ENCODE peak calls at places on chromosomes 16 and 17, in eight cellular contexts. F is transverse colon; E is cardiac muscle cell; S is uterus; Y is RWPE1; W is AG04450; C is pancreas; M is CD4-positive, alpha-beta memory T cell. R is an unnamed sample.

GRCh38 chr16:57140866-57141668 is 44.8 kb downstream of the PSME3IP1 start:
- DNase-seq in F (no peak), E (no peak), S (no peak), Y (no peak), W (no peak), C (no peak), M (no peak), R (no peak)

GRCh38 chr16:66381585-66382170 is 15.2 kb downstream of the CDH5 start:
- DNase-seq in F (no peak), E (no peak), S (no peak), Y (no peak), W (no peak), C (no peak), M (no peak), R (no peak)

GRCh38 chr16:53433930-53434435 is 288 bp upstream of the RBL2 start:
- DNase-seq in F (no peak), E (peak), S (peak), Y (peak), W (peak), C (no peak), M (peak), R (no peak)

GRCh38 chr17:41417576-41418015 is 6.8 kb downstream of the KRT37 start:
- DNase-seq in F (no peak), E (no peak), S (no peak), Y (peak), W (no peak), C (no peak), M (no peak), R (no peak)

GRCh38 chr17:72648702-72649101 is 443.8 kb downstream of the SLC39A11 start:
- DNase-seq in F (no peak), E (no peak), S (no peak), Y (no peak), W (no peak), C (no peak), M (no peak), R (no peak)

GRCh38 chr16:67562918-67563707 is 787 bp downstream of the CTCF start:
- DNase-seq in F (peak), E (peak), S (peak), Y (no peak), W (no peak), C (peak), M (peak), R (no peak)

GRCh38 chr17:79435296-79435695 is 175.6 kb downstream of the RBFOX3 start:
- DNase-seq in F (no peak), E (no peak), S (no peak), Y (no peak), W (no peak), C (no peak), M (no peak), R (no peak)

GRCh38 chr16:50393461-50394214 is 24.9 kb upstream of the BRD7 start:
- DNase-seq in F (no peak), E (no peak), S (no peak), Y (no peak), W (no peak), C (no peak), M (no peak), R (no peak)

GRCh38 chr17:79658811-79659207 is 48.0 kb upstream of the RBFOX3 start:
- DNase-seq in F (peak), E (peak), S (peak), Y (no peak), W (no peak), C (no peak), M (no peak), R (no peak)

GRCh38 chr17:61834610-61835009 is 28.7 kb downstream of the BRIP1 start:
- DNase-seq in F (no peak), E (no peak), S (no peak), Y (no peak), W (no peak), C (no peak), M (no peak), R (no peak)

GRCh38 chr16:13909872-13910303 is 10.1 kb upstream of the ERCC4 start:
- DNase-seq in F (no peak), E (peak), S (no peak), Y (no peak), W (peak), C (peak), M (no peak), R (no peak)

GRCh38 chr16:3348547-3349167 is 7.0 kb upstream of the OR2C1 start:
- DNase-seq in F (no peak), E (no peak), S (no peak), Y (no peak), W (no peak), C (no peak), M (no peak), R (no peak)

GRCh38 chr17:43599835-43600234 is 53.7 kb upstream of the ETV4 start:
- DNase-seq in F (no peak), E (peak), S (peak), Y (peak), W (peak), C (no peak), M (no peak), R (no peak)

GRCh38 chr16:23398987-23399805 is 53.8 kb downstream of the COG7 start:
- DNase-seq in F (no peak), E (no peak), S (no peak), Y (no peak), W (no peak), C (peak), M (no peak), R (no peak)

GRCh38 chr17:29615048-29615385 is 7.7 kb downstream of the CORO6 start:
- DNase-seq in F (peak), E (no peak), S (no peak), Y (no peak), W (no peak), C (no peak), M (peak), R (no peak)

GRCh38 chr17:52143536-52143935 is 15.0 kb downstream of the CA10 start:
- DNase-seq in F (no peak), E (no peak), S (no peak), Y (no peak), W (no peak), C (no peak), M (no peak), R (no peak)

GRCh38 chr17:79628861-79629547 is 18.2 kb upstream of the RBFOX3 start:
- DNase-seq in F (no peak), E (no peak), S (peak), Y (no peak), W (no peak), C (no peak), M (no peak), R (no peak)

GRCh38 chr17:50167371-50167770 is 1.6 kb downstream of the SGCA start:
- DNase-seq in F (no peak), E (no peak), S (no peak), Y (no peak), W (no peak), C (no peak), M (no peak), R (no peak)

GRCh38 chr17:16980813-16981731 is 9.2 kb upstream of the TNFRSF13B start:
- DNase-seq in F (peak), E (no peak), S (no peak), Y (no peak), W (no peak), C (no peak), M (no peak), R (no peak)

GRCh38 chr16:89746043-89746442 is 24.7 kb downstream of the ZNF276 start:
- DNase-seq in F (no peak), E (no peak), S (no peak), Y (no peak), W (no peak), C (no peak), M (no peak), R (no peak)

GRCh38 chr17:4708436-4708835 is 2.0 kb upstream of the ARRB2 start:
- DNase-seq in F (no peak), E (no peak), S (no peak), Y (no peak), W (no peak), C (no peak), M (peak), R (no peak)

GRCh38 chr17:50621562-50621961 is 13.1 kb upstream of the ABCC3 start:
- DNase-seq in F (no peak), E (peak), S (no peak), Y (no peak), W (no peak), C (no peak), M (no peak), R (no peak)

GRCh38 chr17:56679148-56679766 is 85.8 kb downstream of the NOG start:
- DNase-seq in F (no peak), E (peak), S (no peak), Y (peak), W (no peak), C (no peak), M (peak), R (no peak)

GRCh38 chr17:72604518-72604917 is 483.7 kb downstream of the SOX9 start:
- DNase-seq in F (no peak), E (no peak), S (no peak), Y (no peak), W (no peak), C (no peak), M (no peak), R (no peak)

GRCh38 chr17:18921912-18922451 is 30.0 kb upstream of the SLC5A10 start:
- DNase-seq in F (peak), E (peak), S (no peak), Y (peak), W (peak), C (no peak), M (no peak), R (peak)

GRCh38 chr16:78278047-78278446 is 178.6 kb downstream of the WWOX start:
- DNase-seq in F (no peak), E (no peak), S (no peak), Y (no peak), W (no peak), C (no peak), M (no peak), R (no peak)

GRCh38 chr16:89193576-89194293 is 6.6 kb downstream of the SLC22A31 start:
- DNase-seq in F (no peak), E (no peak), S (no peak), Y (no peak), W (no peak), C (peak), M (no peak), R (no peak)

GRCh38 chr17:45675012-45675411 is 109.1 kb upstream of the CRHR1 start:
- DNase-seq in F (no peak), E (no peak), S (no peak), Y (no peak), W (no peak), C (no peak), M (no peak), R (no peak)

GRCh38 chr16:75231570-75231969 is 12.8 kb downstream of the CTRB1 start:
- DNase-seq in F (no peak), E (no peak), S (no peak), Y (no peak), W (no peak), C (peak), M (no peak), R (no peak)

GRCh38 chr17:37737081-37737480 is 7.8 kb downstream of the HNF1B start:
- DNase-seq in F (no peak), E (no peak), S (no peak), Y (no peak), W (no peak), C (no peak), M (no peak), R (no peak)

GRCh38 chr16:62966626-62967025 is 930.4 kb upstream of the CDH8 start:
- DNase-seq in F (no peak), E (no peak), S (no peak), Y (no peak), W (no peak), C (no peak), M (no peak), R (no peak)

DNA sequence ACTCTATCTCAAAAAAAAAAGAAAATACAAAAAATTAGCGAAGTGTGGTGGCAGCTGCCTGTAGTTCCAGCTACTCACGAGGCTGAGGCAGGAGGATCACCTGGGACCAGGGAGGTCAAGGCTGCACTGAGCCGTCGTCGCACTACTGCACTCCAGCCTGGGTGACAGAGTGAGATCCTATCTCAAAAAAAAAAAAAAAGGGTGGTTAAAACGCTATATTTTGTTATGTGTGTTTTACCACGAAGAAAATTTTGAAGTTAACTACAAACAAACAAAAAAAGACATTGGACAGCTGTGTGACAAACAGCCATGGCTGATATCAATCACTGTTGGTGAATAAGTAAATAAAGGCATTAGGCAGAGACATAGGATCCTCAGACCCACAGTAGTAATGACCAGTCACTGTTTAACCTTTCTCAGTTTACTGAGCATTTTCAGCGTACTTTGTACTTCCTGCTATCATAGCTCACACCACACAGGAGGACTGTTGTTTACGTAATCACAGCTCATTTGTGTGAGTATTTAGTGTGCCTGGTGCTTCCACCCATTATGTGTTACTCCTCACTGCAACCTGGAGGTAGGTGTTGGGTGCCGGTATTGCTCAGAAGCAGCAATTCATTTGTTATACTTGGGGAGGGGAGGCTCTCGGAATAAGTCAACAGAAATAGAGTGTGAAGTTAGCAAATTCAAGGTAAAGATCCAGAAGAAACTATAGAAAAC is 55.4 kb downstream of the COPRS start:
- DNase-seq in F (peak), E (no peak), S (no peak), Y (no peak), W (no peak), C (no peak), M (no peak), R (no peak)
- H3K27ac ChIP-seq in F (peak), E (no peak), S (no peak), Y (no peak), W (no peak), C (no peak), M (no peak), R (no peak)

GRCh38 chr16:12131755-12132154 is 155.2 kb downstream of the SNX29 start:
- DNase-seq in F (no peak), E (no peak), S (no peak), Y (no peak), W (no peak), C (no peak), M (no peak), R (no peak)
- H3K27ac ChIP-seq in F (peak), E (no peak), S (no peak), Y (no peak), W (no peak), C (no peak), M (no peak), R (no peak)

GRCh38 chr17:47654991-47655390 is 5.3 kb downstream of the KPNB1 start:
- DNase-seq in F (no peak), E (no peak), S (no peak), Y (no peak), W (no peak), C (no peak), M (no peak), R (no peak)

GRCh38 chr17:47653442-47653841 is 3.7 kb downstream of the KPNB1 start:
- DNase-seq in F (no peak), E (no peak), S (no peak), Y (no peak), W (no peak), C (no peak), M (no peak), R (no peak)

GRCh38 chr17:47650525-47651522 is 1.1 kb downstream of the KPNB1 start:
- DNase-seq in F (peak), E (peak), S (peak), Y (peak), W (peak), C (peak), M (peak), R (peak)

GRCh38 chr17:47651704-47652103 is 2.0 kb downstream of the KPNB1 start:
- DNase-seq in F (no peak), E (no peak), S (no peak), Y (no peak), W (no peak), C (no peak), M (no peak), R (no peak)

GRCh38 chr17:47652570-47652969 is 2.9 kb downstream of the KPNB1 start:
- DNase-seq in F (no peak), E (peak), S (no peak), Y (no peak), W (no peak), C (no peak), M (no peak), R (no peak)
- H3K27ac ChIP-seq in F (no peak), E (no peak), S (no peak), Y (no peak), W (no peak), C (no peak), M (no peak), R (no peak)

GRCh38 chr17:27564463-27564862 is 66.5 kb upstream of the LGALS9 start:
- DNase-seq in F (no peak), E (peak), S (no peak), Y (no peak), W (no peak), C (no peak), M (no peak), R (no peak)

GRCh38 chr17:27565874-27566672 is 64.9 kb upstream of the LGALS9 start:
- DNase-seq in F (no peak), E (no peak), S (no peak), Y (no peak), W (no peak), C (no peak), M (no peak), R (no peak)

GRCh38 chr17:27562777-27563455 is 68.1 kb upstream of the LGALS9 start:
- DNase-seq in F (no peak), E (no peak), S (no peak), Y (no peak), W (no peak), C (no peak), M (no peak), R (no peak)

GRCh38 chr17:27560668-27561067 is 70.3 kb upstream of the LGALS9 start:
- DNase-seq in F (peak), E (peak), S (peak), Y (no peak), W (no peak), C (peak), M (no peak), R (no peak)

DNA sequence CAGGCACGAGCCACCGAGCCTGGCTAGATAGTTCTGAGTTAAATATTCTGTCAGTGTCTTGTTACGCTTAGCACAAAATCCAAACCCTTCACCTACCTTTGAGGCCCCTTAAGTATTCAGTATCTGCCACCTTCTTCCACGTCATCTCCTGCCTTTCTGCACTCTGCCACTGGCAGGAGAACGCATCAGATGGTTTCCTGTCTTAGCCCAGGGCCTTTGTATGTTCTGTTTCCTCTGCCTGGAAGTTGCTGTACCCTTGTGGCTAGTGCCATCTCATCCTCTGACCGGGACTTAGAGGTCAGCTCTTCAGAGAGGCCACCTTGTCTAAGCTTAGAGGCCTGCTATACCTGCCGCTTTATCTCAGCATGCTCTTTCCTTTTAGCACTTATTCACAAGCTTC is 67.5 kb upstream of the LGALS9 start:
- DNase-seq in F (no peak), E (no peak), S (peak), Y (no peak), W (no peak), C (no peak), M (no peak), R (no peak)
- H3K27ac ChIP-seq in F (no peak), E (no peak), S (peak), Y (no peak), W (no peak), C (no peak), M (no peak), R (no peak)

GRCh38 chr17:6094453-6094852 is 24.3 kb downstream of the WSCD1 start:
- DNase-seq in F (no peak), E (no peak), S (no peak), Y (no peak), W (no peak), C (no peak), M (no peak), R (no peak)

GRCh38 chr17:6092923-6093468 is 22.8 kb downstream of the WSCD1 start:
- DNase-seq in F (no peak), E (no peak), S (no peak), Y (no peak), W (no peak), C (no peak), M (no peak), R (no peak)

GRCh38 chr17:6090253-6090652 is 20.1 kb downstream of the WSCD1 start:
- DNase-seq in F (peak), E (no peak), S (no peak), Y (no peak), W (no peak), C (no peak), M (no peak), R (no peak)

GRCh38 chr17:6094926-6095325 is 24.7 kb downstream of the WSCD1 start:
- DNase-seq in F (no peak), E (no peak), S (no peak), Y (no peak), W (no peak), C (no peak), M (no peak), R (no peak)

GRCh38 chr17:6092182-6092922 is 22.2 kb downstream of the WSCD1 start:
- DNase-seq in F (no peak), E (no peak), S (no peak), Y (no peak), W (no peak), C (no peak), M (no peak), R (no peak)
- H3K27ac ChIP-seq in F (no peak), E (no peak), S (no peak), Y (no peak), W (no peak), C (no peak), M (no peak), R (no peak)

DNA sequence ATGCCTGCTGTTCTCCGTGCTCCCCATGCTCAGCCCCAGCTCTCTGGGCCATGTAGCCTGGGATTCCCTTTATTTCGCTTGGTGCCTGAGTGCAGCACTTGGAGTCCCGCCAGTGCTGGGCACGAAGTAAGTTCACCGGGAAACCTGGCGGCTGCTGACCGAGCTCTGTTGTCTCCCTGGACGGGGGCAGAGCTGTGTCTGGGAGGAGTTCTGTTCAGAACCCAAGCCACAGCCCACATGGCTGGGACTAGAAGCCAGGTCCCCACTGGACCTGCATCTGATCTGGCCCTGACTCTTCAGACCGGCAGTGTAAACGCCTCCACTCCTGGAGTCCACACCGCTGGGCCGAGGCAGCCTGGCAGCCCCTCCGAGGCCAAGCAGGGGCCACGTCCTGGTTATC is 37.5 kb upstream of the CIBAR2 start:
- DNase-seq in F (no peak), E (no peak), S (no peak), Y (no peak), W (no peak), C (peak), M (no peak), R (no peak)
- H3K27ac ChIP-seq in F (peak), E (no peak), S (no peak), Y (peak), W (no peak), C (no peak), M (no peak), R (no peak)

GRCh38 chr17:57906910-57907309 is 48.3 kb downstream of the CUEDC1 start:
- DNase-seq in F (no peak), E (no peak), S (no peak), Y (no peak), W (no peak), C (no peak), M (no peak), R (no peak)
- H3K27ac ChIP-seq in F (peak), E (no peak), S (no peak), Y (peak), W (no peak), C (no peak), M (no peak), R (no peak)